ENCODE peak calls at places on chromosome 11, in eight cellular contexts. A, Z, P, R, E, X, L and J are unnamed samples.

GRCh38 chr11:70127653-70128434 is 49.7 kb downstream of the ANO1 start:
- DNase-seq in A (no peak), Z (no peak), P (no peak), R (no peak), E (no peak), X (no peak), L (no peak), J (no peak)

GRCh38 chr11:72250661-72251465 is 6.9 kb upstream of the PHOX2A start:
- DNase-seq in A (no peak), Z (no peak), P (no peak), R (no peak), E (no peak), X (no peak), L (no peak), J (no peak)

GRCh38 chr11:86955111-86955673 is at the start of gene FZD4:
- DNase-seq in A (peak; percentile 35), Z (peak; percentile 95), P (peak; percentile 89), R (peak; percentile 78), E (peak; percentile 44), X (peak; percentile 87), L (no peak), J (peak; percentile 77)

GRCh38 chr11:102143867-102144266 is 33.6 kb downstream of the YAP1 start:
- DNase-seq in A (no peak), Z (no peak), P (no peak), R (no peak), E (no peak), X (no peak), L (no peak), J (no peak)

GRCh38 chr11:30281476-30282288 is 41.2 kb upstream of the ARL14EP start:
- DNase-seq in A (no peak), Z (no peak), P (no peak), R (no peak), E (no peak), X (no peak), L (no peak), J (no peak)

GRCh38 chr11:29019960-29020683 is 911.9 kb downstream of the METTL15 start:
- DNase-seq in A (no peak), Z (no peak), P (no peak), R (no peak), E (no peak), X (no peak), L (no peak), J (no peak)

GRCh38 chr11:81030186-81030585 is 1589.4 kb upstream of the TENM4 start:
- DNase-seq in A (no peak), Z (no peak), P (no peak), R (no peak), E (no peak), X (no peak), L (no peak), J (no peak)

GRCh38 chr11:72924568-72925190 is 110.5 kb downstream of the ATG16L2 start:
- DNase-seq in A (no peak), Z (no peak), P (no peak), R (no peak), E (no peak), X (peak; percentile 47), L (no peak), J (no peak)

GRCh38 chr11:17275376-17276235 is 933 bp upstream of the NUCB2 start:
- DNase-seq in A (no peak), Z (no peak), P (no peak), R (no peak), E (no peak), X (no peak), L (no peak), J (no peak)

GRCh38 chr11:76030286-76030685 is 176.0 kb downstream of the WNT11 start:
- DNase-seq in A (no peak), Z (no peak), P (no peak), R (no peak), E (no peak), X (no peak), L (no peak), J (no peak)